ENCODE peak calls at places on chromosomes 13 and 19, in seven cellular contexts. K, I, S, H, N, Y and A are unnamed samples.

GRCh38 chr19:46388311-46389095 is 24.9 kb downstream of the CCDC8 start:
- DNase-seq in K (no peak), S (no peak), H (no peak), Y (no peak), N (no peak), I (no peak), A (no peak)

GRCh38 chr19:57830071-57830602 is at the start of gene ZNF587B:
- DNase-seq in K (no peak), I (peak), S (peak), Y (peak), N (no peak), H (peak), A (no peak)

GRCh38 chr13:89066868-89067466 is 1395.8 kb downstream of the SLITRK5 start:
- DNase-seq in S (peak), K (no peak), Y (no peak), H (peak), N (peak), I (peak), A (no peak)

GRCh38 chr13:98216711-98217110 is 39.6 kb upstream of the RNF113B start:
- DNase-seq in Y (no peak), H (no peak), K (no peak), I (peak), S (no peak), N (no peak), A (no peak)

GRCh38 chr13:32228330-32229041 is 86.7 kb downstream of the ZAR1L start:
- DNase-seq in N (no peak), Y (no peak), H (peak), S (peak), K (no peak), I (peak), A (no peak)

GRCh38 chr19:51727349-51727880 is 3.6 kb upstream of the HAS1 start:
- DNase-seq in H (peak), S (peak), Y (no peak), K (no peak), N (no peak), I (peak), A (no peak)

GRCh38 chr19:39475748-39476147 is 4.9 kb upstream of the TIMM50 start:
- DNase-seq in N (no peak), I (no peak), S (no peak), Y (no peak), H (no peak), K (no peak), A (no peak)

GRCh38 chr19:2051771-2052704 is 994 bp upstream of the MKNK2 start:
- DNase-seq in Y (no peak), N (no peak), H (no peak), I (no peak), S (peak), K (no peak), A (no peak)

GRCh38 chr19:5237190-5237780 is 103.3 kb downstream of the PTPRS start:
- DNase-seq in S (no peak), K (no peak), I (no peak), N (no peak), Y (no peak), H (no peak), A (no peak)

GRCh38 chr19:571127-571974 is 1.0 kb upstream of the BSG start:
- DNase-seq in I (peak), S (peak), H (peak), K (no peak), Y (peak), N (peak), A (no peak)

GRCh38 chr13:114064516-114065140 is 67.8 kb downstream of the RASA3 start:
- DNase-seq in H (peak), N (no peak), S (peak), I (peak), Y (no peak), K (no peak), A (no peak)

GRCh38 chr13:79604752-79605151 is 123.8 kb downstream of the NDFIP2 start:
- DNase-seq in I (peak), N (peak), S (no peak), H (no peak), K (no peak), Y (no peak), A (no peak)

GRCh38 chr19:36215276-36216171 is 618 bp downstream of the ZNF146 start:
- DNase-seq in K (no peak), I (peak), Y (no peak), S (peak), H (peak), N (no peak), A (no peak)

GRCh38 chr19:35845215-35846037 is 6.9 kb downstream of the NPHS1 start:
- DNase-seq in H (peak), S (no peak), K (no peak), I (no peak), N (no peak), Y (no peak), A (no peak)

GRCh38 chr13:27171244-27171829 is at the start of gene USP12:
- DNase-seq in I (no peak), S (peak), Y (no peak), K (peak), H (peak), N (peak), A (no peak)

GRCh38 chr13:91955546-91956355 is 557.3 kb downstream of the GPC5 start:
- DNase-seq in I (no peak), Y (no peak), S (no peak), H (no peak), N (no peak), K (no peak), A (no peak)

GRCh38 chr13:99992912-99993311 is 11.3 kb downstream of the ZIC2 start:
- DNase-seq in K (no peak), N (peak), S (no peak), I (peak), H (no peak), Y (no peak), A (no peak)

GRCh38 chr13:38582133-38582532 is 104.7 kb upstream of the FREM2 start:
- DNase-seq in N (peak), K (no peak), I (peak), Y (no peak), H (peak), S (peak), A (no peak)

GRCh38 chr19:39917561-39918182 is 16.8 kb downstream of the FCGBP start:
- DNase-seq in K (no peak), H (no peak), N (no peak), I (no peak), S (no peak), Y (peak), A (no peak)

GRCh38 chr13:75170321-75170720 is 311.6 kb downstream of the TBC1D4 start:
- DNase-seq in S (no peak), K (no peak), H (no peak), I (no peak), N (no peak), Y (no peak), A (no peak)